ENCODE peak calls at places on chromosomes 13 and 19, in seven cellular contexts. V is ELR; U is stimulated activated CD8-positive, alpha-beta memory T cell treated with anti-CD3 and anti-CD28 coated beads, Interleukin-15, amount 100 ng/mL, for 4 hours; I is Right ventricle myocardium superior; S is NCI-H1417; O is T-cell; J is NCI-H1092 treated with DMSO at 0.1 percent for 48 hours. N is an unnamed sample.

GRCh38 chr19:46913852-46914430 is 53.1 kb downstream of the ARHGAP35 start:
- DNase-seq in V (peak), U (no peak), I (no peak), S (no peak), O (no peak), J (no peak), N (peak)

GRCh38 chr13:99813346-99814095 is 158.0 kb downstream of the ZIC5 start:
- DNase-seq in V (peak), U (no peak), I (no peak), S (no peak), O (no peak), J (no peak), N (no peak)

GRCh38 chr19:44576843-44577565 is 36.4 kb upstream of the IGSF23 start:
- DNase-seq in V (peak), U (no peak), I (no peak), S (peak), O (no peak), J (peak), N (peak)

GRCh38 chr13:59643239-59643865 is 520.4 kb downstream of the DIAPH3 start:
- DNase-seq in V (no peak), U (no peak), I (no peak), S (no peak), O (no peak), J (no peak), N (no peak)

GRCh38 chr13:114047358-114047881 is 73.5 kb upstream of the C13orf46 start:
- DNase-seq in V (no peak), U (no peak), I (peak), S (no peak), O (no peak), J (peak), N (no peak)

GRCh38 chr13:51781246-51782022 is 22.5 kb downstream of the DHRS12 start:
- DNase-seq in V (peak), U (no peak), I (no peak), S (no peak), O (no peak), J (no peak), N (no peak)

GRCh38 chr13:99085139-99085845 is 107.4 kb upstream of the DOCK9 start:
- DNase-seq in V (no peak), U (no peak), I (no peak), S (no peak), O (peak), J (no peak), N (no peak)

GRCh38 chr19:28028881-28029280 is 1184.1 kb downstream of the UQCRFS1 start:
- DNase-seq in V (no peak), U (no peak), I (no peak), S (no peak), O (no peak), J (no peak), N (no peak)

GRCh38 chr13:101529419-101529818 is 76.9 kb downstream of the ITGBL1 start:
- DNase-seq in V (peak), U (no peak), I (no peak), S (no peak), O (no peak), J (no peak), N (no peak)

GRCh38 chr13:109748677-109749076 is 37.7 kb downstream of the IRS2 start:
- DNase-seq in V (no peak), U (no peak), I (no peak), S (no peak), O (no peak), J (no peak), N (no peak)

GRCh38 chr19:28426902-28427232 is 786.1 kb downstream of the UQCRFS1 start:
- DNase-seq in V (peak), U (no peak), I (no peak), S (no peak), O (no peak), J (no peak), N (peak)

GRCh38 chr13:28761586-28761985 is 42.8 kb upstream of the SLC46A3 start:
- DNase-seq in V (peak), U (no peak), I (no peak), S (no peak), O (no peak), J (no peak), N (no peak)

GRCh38 chr19:46573679-46574522 is 27.2 kb upstream of the CALM3 start:
- DNase-seq in V (no peak), U (no peak), I (no peak), S (no peak), O (no peak), J (no peak), N (no peak)

GRCh38 chr19:1087813-1088418 is 7.3 kb downstream of the POLR2E start:
- DNase-seq in V (no peak), U (no peak), I (peak), S (no peak), O (peak), J (no peak), N (no peak)

GRCh38 chr13:40371531-40372125 is 294.8 kb downstream of the FOXO1 start:
- DNase-seq in V (no peak), U (no peak), I (no peak), S (no peak), O (no peak), J (peak), N (no peak)

GRCh38 chr19:29841559-29842367 is 30.0 kb downstream of the CCNE1 start:
- DNase-seq in V (peak), U (no peak), I (no peak), S (no peak), O (no peak), J (no peak), N (no peak)

GRCh38 chr19:9917322-9917721 is 19.0 kb downstream of the OLFM2 start:
- DNase-seq in V (peak), U (no peak), I (no peak), S (peak), O (no peak), J (peak), N (peak)

GRCh38 chr19:8569066-8569761 is 8.0 kb downstream of the MYO1F start:
- DNase-seq in V (peak), U (peak), I (peak), S (no peak), O (peak), J (no peak), N (peak)

GRCh38 chr19:49017666-49018351 is 918 bp upstream of the LHB start:
- DNase-seq in V (peak), U (peak), I (peak), S (peak), O (peak), J (no peak), N (peak)

N was measured in GM03348.